ENCODE peak calls at places on chromosomes 5 and 9, in seven cellular contexts. One of them, this sample, is unnamed.

GRCh38 chr9:18492612-18493011 is 18.7 kb downstream of the ADAMTSL1 start:
- DNase-seq in effector CD4-positive, alpha-beta T cell: no peak
- DNase-seq in HCT116: no peak
- DNase-seq in Peyer's patch: no peak
- DNase-seq in foreskin keratinocyte: no peak
- DNase-seq in AG09309: no peak
- DNase-seq in right atrium auricular region: no peak
- DNase-seq in this sample: no peak

GRCh38 chr9:111648066-111648465 is 13.3 kb upstream of the GNG10 start:
- DNase-seq in effector CD4-positive, alpha-beta T cell: no peak
- DNase-seq in HCT116: no peak
- DNase-seq in Peyer's patch: no peak
- DNase-seq in foreskin keratinocyte: no peak
- DNase-seq in AG09309: no peak
- DNase-seq in right atrium auricular region: no peak
- DNase-seq in this sample: no peak

GRCh38 chr5:139690385-139691274 is 42.5 kb downstream of the CXXC5 start:
- DNase-seq in effector CD4-positive, alpha-beta T cell: no peak
- DNase-seq in HCT116: no peak
- DNase-seq in Peyer's patch: no peak
- DNase-seq in foreskin keratinocyte: no peak
- DNase-seq in AG09309: no peak
- DNase-seq in right atrium auricular region: no peak
- DNase-seq in this sample: no peak

GRCh38 chr5:56123531-56124243 is 109.4 kb downstream of the ANKRD55 start:
- DNase-seq in effector CD4-positive, alpha-beta T cell: no peak
- DNase-seq in HCT116: peak
- DNase-seq in Peyer's patch: no peak
- DNase-seq in foreskin keratinocyte: peak
- DNase-seq in AG09309: peak
- DNase-seq in right atrium auricular region: peak
- DNase-seq in this sample: no peak

GRCh38 chr5:151480384-151480783 is 33.0 kb downstream of the SLC36A1 start:
- DNase-seq in effector CD4-positive, alpha-beta T cell: no peak
- DNase-seq in HCT116: no peak
- DNase-seq in Peyer's patch: no peak
- DNase-seq in foreskin keratinocyte: no peak
- DNase-seq in AG09309: no peak
- DNase-seq in right atrium auricular region: peak
- DNase-seq in this sample: no peak

GRCh38 chr9:14089051-14089798 is 224.7 kb downstream of the NFIB start:
- DNase-seq in effector CD4-positive, alpha-beta T cell: no peak
- DNase-seq in HCT116: no peak
- DNase-seq in Peyer's patch: no peak
- DNase-seq in foreskin keratinocyte: no peak
- DNase-seq in AG09309: no peak
- DNase-seq in right atrium auricular region: no peak
- DNase-seq in this sample: no peak

GRCh38 chr5:1461396-1461795 is 16.2 kb upstream of the SLC6A3 start:
- DNase-seq in effector CD4-positive, alpha-beta T cell: no peak
- DNase-seq in HCT116: no peak
- DNase-seq in Peyer's patch: no peak
- DNase-seq in foreskin keratinocyte: no peak
- DNase-seq in AG09309: no peak
- DNase-seq in right atrium auricular region: no peak
- DNase-seq in this sample: no peak

GRCh38 chr9:130128251-130128650 is 44.0 kb upstream of the NCS1 start:
- DNase-seq in effector CD4-positive, alpha-beta T cell: peak
- DNase-seq in HCT116: no peak
- DNase-seq in Peyer's patch: peak
- DNase-seq in foreskin keratinocyte: no peak
- DNase-seq in AG09309: no peak
- DNase-seq in right atrium auricular region: no peak
- DNase-seq in this sample: peak

GRCh38 chr5:129664336-129664937 is 83.5 kb upstream of the MINAR2 start:
- DNase-seq in effector CD4-positive, alpha-beta T cell: peak
- DNase-seq in HCT116: peak
- DNase-seq in Peyer's patch: peak
- DNase-seq in foreskin keratinocyte: peak
- DNase-seq in AG09309: peak
- DNase-seq in right atrium auricular region: peak
- DNase-seq in this sample: peak

GRCh38 chr5:537098-537497 is 12.8 kb upstream of the SLC9A3 start:
- DNase-seq in effector CD4-positive, alpha-beta T cell: no peak
- DNase-seq in HCT116: no peak
- DNase-seq in Peyer's patch: no peak
- DNase-seq in foreskin keratinocyte: no peak
- DNase-seq in AG09309: no peak
- DNase-seq in right atrium auricular region: no peak
- DNase-seq in this sample: no peak

GRCh38 chr5:104199771-104200170 is 637.2 kb upstream of the NUDT12 start:
- DNase-seq in effector CD4-positive, alpha-beta T cell: no peak
- DNase-seq in HCT116: no peak
- DNase-seq in Peyer's patch: no peak
- DNase-seq in foreskin keratinocyte: no peak
- DNase-seq in AG09309: no peak
- DNase-seq in right atrium auricular region: no peak
- DNase-seq in this sample: no peak

GRCh38 chr9:28341913-28342312 is 768.6 kb upstream of the C9orf72 start:
- DNase-seq in effector CD4-positive, alpha-beta T cell: no peak
- DNase-seq in HCT116: no peak
- DNase-seq in Peyer's patch: no peak
- DNase-seq in foreskin keratinocyte: no peak
- DNase-seq in AG09309: no peak
- DNase-seq in right atrium auricular region: no peak
- DNase-seq in this sample: no peak

GRCh38 chr9:37371565-37372464 is 50.7 kb upstream of the GRHPR start:
- DNase-seq in effector CD4-positive, alpha-beta T cell: no peak
- DNase-seq in HCT116: no peak
- DNase-seq in Peyer's patch: peak
- DNase-seq in foreskin keratinocyte: no peak
- DNase-seq in AG09309: no peak
- DNase-seq in right atrium auricular region: no peak
- DNase-seq in this sample: no peak

GRCh38 chr5:127076730-127077129 is 3.4 kb upstream of the C5orf63 start:
- DNase-seq in effector CD4-positive, alpha-beta T cell: no peak
- DNase-seq in HCT116: no peak
- DNase-seq in Peyer's patch: no peak
- DNase-seq in foreskin keratinocyte: no peak
- DNase-seq in AG09309: no peak
- DNase-seq in right atrium auricular region: no peak
- DNase-seq in this sample: no peak

GRCh38 chr5:5483880-5484595 is 61.6 kb downstream of the ICE1 start:
- DNase-seq in effector CD4-positive, alpha-beta T cell: no peak
- DNase-seq in HCT116: no peak
- DNase-seq in Peyer's patch: no peak
- DNase-seq in foreskin keratinocyte: peak
- DNase-seq in AG09309: no peak
- DNase-seq in right atrium auricular region: no peak
- DNase-seq in this sample: no peak

GRCh38 chr9:81317939-81318338 is 371.4 kb downstream of the TLE1 start:
- DNase-seq in effector CD4-positive, alpha-beta T cell: no peak
- DNase-seq in HCT116: no peak
- DNase-seq in Peyer's patch: no peak
- DNase-seq in foreskin keratinocyte: no peak
- DNase-seq in AG09309: peak
- DNase-seq in right atrium auricular region: no peak
- DNase-seq in this sample: no peak

GRCh38 chr9:73577867-73578266 is 426.2 kb downstream of the ANXA1 start:
- DNase-seq in effector CD4-positive, alpha-beta T cell: no peak
- DNase-seq in HCT116: no peak
- DNase-seq in Peyer's patch: no peak
- DNase-seq in foreskin keratinocyte: peak
- DNase-seq in AG09309: no peak
- DNase-seq in right atrium auricular region: no peak
- DNase-seq in this sample: no peak

GRCh38 chr9:17962747-17963146 is 383.9 kb downstream of the SH3GL2 start:
- DNase-seq in effector CD4-positive, alpha-beta T cell: no peak
- DNase-seq in HCT116: no peak
- DNase-seq in Peyer's patch: no peak
- DNase-seq in foreskin keratinocyte: no peak
- DNase-seq in AG09309: no peak
- DNase-seq in right atrium auricular region: no peak
- DNase-seq in this sample: no peak

GRCh38 chr5:40428129-40428528 is 251.6 kb upstream of the PTGER4 start:
- DNase-seq in effector CD4-positive, alpha-beta T cell: no peak
- DNase-seq in HCT116: no peak
- DNase-seq in Peyer's patch: no peak
- DNase-seq in foreskin keratinocyte: peak
- DNase-seq in AG09309: no peak
- DNase-seq in right atrium auricular region: peak
- DNase-seq in this sample: no peak

GRCh38 chr5:139562847-139563246 is 1.7 kb downstream of the UBE2D2 start:
- DNase-seq in effector CD4-positive, alpha-beta T cell: no peak
- DNase-seq in HCT116: no peak
- DNase-seq in Peyer's patch: no peak
- DNase-seq in foreskin keratinocyte: peak
- DNase-seq in AG09309: no peak
- DNase-seq in right atrium auricular region: no peak
- DNase-seq in this sample: no peak

GRCh38 chr9:131732061-131732526 is 7.8 kb downstream of the RAPGEF1 start:
- DNase-seq in effector CD4-positive, alpha-beta T cell: no peak
- DNase-seq in HCT116: no peak
- DNase-seq in Peyer's patch: no peak
- DNase-seq in foreskin keratinocyte: peak
- DNase-seq in AG09309: no peak
- DNase-seq in right atrium auricular region: no peak
- DNase-seq in this sample: no peak

GRCh38 chr9:124267271-124267807 is 9.6 kb downstream of the NEK6 start:
- DNase-seq in effector CD4-positive, alpha-beta T cell: no peak
- DNase-seq in HCT116: no peak
- DNase-seq in Peyer's patch: peak
- DNase-seq in foreskin keratinocyte: peak
- DNase-seq in AG09309: no peak
- DNase-seq in right atrium auricular region: no peak
- DNase-seq in this sample: no peak

GRCh38 chr5:42715791-42716190 is 40.8 kb upstream of the CCDC152 start:
- DNase-seq in effector CD4-positive, alpha-beta T cell: no peak
- DNase-seq in HCT116: no peak
- DNase-seq in Peyer's patch: no peak
- DNase-seq in foreskin keratinocyte: no peak
- DNase-seq in AG09309: peak
- DNase-seq in right atrium auricular region: no peak
- DNase-seq in this sample: no peak

GRCh38 chr5:55226934-55227737 is at the start of gene MCIDAS:
- DNase-seq in effector CD4-positive, alpha-beta T cell: peak
- DNase-seq in HCT116: peak
- DNase-seq in Peyer's patch: no peak
- DNase-seq in foreskin keratinocyte: no peak
- DNase-seq in AG09309: no peak
- DNase-seq in right atrium auricular region: no peak
- DNase-seq in this sample: peak

GRCh38 chr9:37503736-37504135 is 18.0 kb downstream of the POLR1E start:
- DNase-seq in effector CD4-positive, alpha-beta T cell: no peak
- DNase-seq in HCT116: no peak
- DNase-seq in Peyer's patch: no peak
- DNase-seq in foreskin keratinocyte: peak
- DNase-seq in AG09309: no peak
- DNase-seq in right atrium auricular region: no peak
- DNase-seq in this sample: peak

GRCh38 chr5:117072439-117072838 is 497.8 kb upstream of the SEMA6A start:
- DNase-seq in effector CD4-positive, alpha-beta T cell: no peak
- DNase-seq in HCT116: no peak
- DNase-seq in Peyer's patch: no peak
- DNase-seq in foreskin keratinocyte: no peak
- DNase-seq in AG09309: no peak
- DNase-seq in right atrium auricular region: no peak
- DNase-seq in this sample: no peak

GRCh38 chr5:79357401-79357800 is 121.5 kb downstream of the JMY start:
- DNase-seq in effector CD4-positive, alpha-beta T cell: no peak
- DNase-seq in HCT116: no peak
- DNase-seq in Peyer's patch: no peak
- DNase-seq in foreskin keratinocyte: no peak
- DNase-seq in AG09309: no peak
- DNase-seq in right atrium auricular region: no peak
- DNase-seq in this sample: no peak

This sample was measured in T-helper 9 cell.